ENCODE peak calls at places on chromosomes 2 and 18, in six cellular contexts. T, D, W, B, Q and A are unnamed samples.

GRCh38 chr2:86292571-86293515 is 44.6 kb downstream of the REEP1 start:
- DNase-seq in D (no peak), Q (no peak), W (no peak), T (no peak), B (no peak), A (no peak)

GRCh38 chr18:22169011-22169888 is at the start of gene GATA6:
- DNase-seq in B (peak), Q (peak), T (peak), W (peak), D (peak), A (peak)

GRCh38 chr2:20551231-20551944 is 99.5 kb downstream of the HS1BP3 start:
- DNase-seq in W (no peak), B (no peak), T (no peak), D (no peak), Q (no peak), A (no peak)

GRCh38 chr2:238941262-238941792 is 93.4 kb downstream of the TWIST2 start:
- DNase-seq in D (no peak), B (no peak), Q (no peak), W (no peak), T (no peak), A (peak)

GRCh38 chr18:80196528-80197320 is 50.6 kb downstream of the PARD6G start:
- DNase-seq in B (no peak), T (no peak), Q (no peak), W (no peak), D (peak), A (peak)

GRCh38 chr18:75199327-75199726 is 9.6 kb downstream of the PTGR3 start:
- DNase-seq in T (no peak), Q (no peak), D (peak), W (no peak), B (no peak), A (no peak)

GRCh38 chr2:84741182-84741822 is 139.6 kb downstream of the TRABD2A start:
- DNase-seq in B (peak), D (peak), Q (peak), T (peak), W (peak), A (peak)

GRCh38 chr2:161946489-161947107 is 127.4 kb downstream of the DPP4 start:
- DNase-seq in W (no peak), B (peak), Q (peak), T (peak), D (peak), A (peak)

GRCh38 chr2:858646-859045 is 92.0 kb upstream of the SNTG2 start:
- DNase-seq in D (no peak), W (no peak), B (no peak), T (no peak), Q (no peak), A (no peak)

GRCh38 chr2:177753682-177754475 is 318.7 kb downstream of the PDE11A start:
- DNase-seq in Q (no peak), W (no peak), D (peak), B (peak), T (peak), A (peak)

GRCh38 chr2:1671916-1672315 is 72.4 kb downstream of the PXDN start:
- DNase-seq in W (no peak), D (no peak), B (no peak), T (no peak), Q (no peak), A (no peak)

GRCh38 chr2:65630643-65631042 is 198.2 kb upstream of the SPRED2 start:
- DNase-seq in W (no peak), D (peak), T (peak), B (no peak), Q (no peak), A (peak)

GRCh38 chr2:174336403-174337336 is 1.9 kb downstream of the SP9 start:
- DNase-seq in Q (peak), W (peak), D (peak), B (peak), T (peak), A (peak)

GRCh38 chr18:59821983-59822382 is 77.8 kb upstream of the PMAIP1 start:
- DNase-seq in T (no peak), D (peak), W (no peak), B (no peak), Q (no peak), A (no peak)

GRCh38 chr2:102498414-102498813 is 25.4 kb downstream of the SLC9A4 start:
- DNase-seq in D (no peak), B (peak), Q (no peak), T (no peak), W (no peak), A (no peak)

GRCh38 chr2:74606927-74607326 is 41.2 kb downstream of the M1AP start:
- DNase-seq in W (no peak), T (no peak), D (no peak), B (no peak), Q (no peak), A (no peak)

GRCh38 chr2:105888625-105889024 is 143.9 kb downstream of the NCK2 start:
- DNase-seq in Q (peak), W (peak), B (peak), D (peak), T (no peak), A (no peak)

GRCh38 chr2:166784296-166784946 is 103.9 kb upstream of the XIRP2 start:
- DNase-seq in B (no peak), D (no peak), T (no peak), Q (peak), W (no peak), A (peak)

GRCh38 chr18:31508781-31509180 is 10.8 kb downstream of the DSG2 start:
- DNase-seq in W (no peak), Q (no peak), B (no peak), D (no peak), T (no peak), A (no peak)

GRCh38 chr2:86468162-86469033 is 27.2 kb downstream of the KDM3A start:
- DNase-seq in B (no peak), D (no peak), W (no peak), Q (no peak), T (no peak), A (no peak)

GRCh38 chr2:141927536-141927935 is 203.3 kb downstream of the LRP1B start:
- DNase-seq in Q (no peak), D (peak), B (no peak), W (no peak), T (no peak), A (no peak)

GRCh38 chr2:232309592-232309991 is 69.0 kb upstream of the ALPP start:
- DNase-seq in B (no peak), D (no peak), T (no peak), W (no peak), Q (no peak), A (no peak)

GRCh38 chr18:2304378-2305175 is 266.7 kb downstream of the METTL4 start:
- DNase-seq in D (peak), W (no peak), B (no peak), Q (no peak), T (peak), A (no peak)

GRCh38 chr2:133568172-133568571 is at the start of gene NCKAP5:
- DNase-seq in T (no peak), Q (no peak), W (no peak), D (no peak), B (no peak), A (peak)

GRCh38 chr18:49693276-49694005 is 119.9 kb downstream of the ACAA2 start:
- DNase-seq in W (no peak), D (no peak), Q (no peak), B (no peak), T (no peak), A (no peak)

GRCh38 chr2:97724946-97725688 is 11.7 kb downstream of the ZAP70 start:
- DNase-seq in T (no peak), Q (no peak), W (no peak), B (no peak), D (no peak), A (no peak)

GRCh38 chr2:84424152-84424551 is 34.9 kb downstream of the SUCLG1 start:
- DNase-seq in D (peak), W (no peak), B (no peak), Q (no peak), T (no peak), A (no peak)